ENCODE peak calls at places on chromosomes 3 and 15, in four cellular contexts. S is fibroblast of villous mesenchyme, M is HL-60, Y is fibroblast of the aortic adventitia. B is an unnamed sample.

GRCh38 chr3:14297784-14298236 is 104.6 kb upstream of the SLC6A6 start:
- DNase-seq in M (no peak), Y (no peak), S (no peak), B (no peak)

GRCh38 chr3:182792901-182793662 is at the start of gene ATP11B:
- DNase-seq in Y (peak), M (peak), S (peak), B (peak)

GRCh38 chr3:53749428-53749827 is 96.8 kb downstream of the CHDH start:
- DNase-seq in S (no peak), Y (no peak), M (no peak), B (no peak)

GRCh38 chr15:71691700-71692417 is 118.5 kb upstream of the NR2E3 start:
- DNase-seq in S (peak), M (no peak), Y (peak), B (peak)

GRCh38 chr15:70451861-70452653 is 311.3 kb downstream of the UACA start:
- DNase-seq in S (no peak), Y (no peak), M (no peak), B (no peak)

GRCh38 chr3:62718515-62719320 is 156.5 kb downstream of the CADPS start:
- DNase-seq in Y (no peak), S (no peak), M (no peak), B (no peak)

GRCh38 chr15:53549697-53550315 is 209.7 kb downstream of the WDR72 start:
- DNase-seq in M (no peak), Y (no peak), S (no peak), B (no peak)

GRCh38 chr15:83602021-83602420 is 51.9 kb upstream of the ADAMTSL3 start:
- DNase-seq in S (no peak), M (no peak), Y (no peak), B (no peak)

GRCh38 chr3:160005004-160005403 is 16.4 kb downstream of the IL12A start:
- DNase-seq in M (no peak), S (no peak), Y (no peak), B (no peak)

GRCh38 chr3:137869022-137869421 is 104.9 kb downstream of the SOX14 start:
- DNase-seq in S (no peak), Y (no peak), M (no peak), B (no peak)

GRCh38 chr3:153621988-153622387 is 460.0 kb downstream of the RAP2B start:
- DNase-seq in S (no peak), M (no peak), Y (no peak), B (no peak)

GRCh38 chr3:86995537-86995936 is 4.6 kb upstream of the VGLL3 start:
- DNase-seq in Y (peak), S (peak), M (no peak), B (peak)

GRCh38 chr3:45568848-45569247 is 25.7 kb upstream of the LIMD1 start:
- DNase-seq in M (no peak), Y (no peak), S (no peak), B (no peak)

GRCh38 chr3:1699361-1699920 is 399.2 kb upstream of the CNTN4 start:
- DNase-seq in Y (no peak), M (no peak), S (no peak), B (no peak)

GRCh38 chr15:67902579-67902979 is 62.7 kb upstream of the RNU6-1 start:
- DNase-seq in M (no peak), Y (no peak), S (no peak), B (no peak)

GRCh38 chr15:76234337-76234889 is 76.9 kb downstream of the ETFA start:
- DNase-seq in S (no peak), Y (no peak), M (no peak), B (no peak)

GRCh38 chr15:74835312-74835823 is 7.6 kb downstream of the ULK3 start:
- DNase-seq in M (peak), S (peak), Y (peak), B (peak)

GRCh38 chr15:81825136-81825535 is 220.7 kb downstream of the MEX3B start:
- DNase-seq in M (no peak), Y (no peak), S (no peak), B (no peak)

GRCh38 chr15:100901702-100902435 is 17.3 kb upstream of the LRRK1 start:
- DNase-seq in Y (peak), M (no peak), S (peak), B (peak)

GRCh38 chr15:52031542-52031941 is 12.5 kb downstream of the MAPK6 start:
- DNase-seq in S (peak), M (no peak), Y (no peak), B (peak)

GRCh38 chr3:122916084-122916483 is 111.5 kb downstream of the SEMA5B start:
- DNase-seq in Y (no peak), M (no peak), S (no peak), B (no peak)

GRCh38 chr15:90095521-90095959 is 6.7 kb downstream of the IDH2 start:
- DNase-seq in Y (no peak), M (no peak), S (no peak), B (no peak)

GRCh38 chr15:58213587-58214360 is 75.6 kb downstream of the AQP9 start:
- DNase-seq in M (no peak), Y (peak), S (peak), B (peak)

GRCh38 chr3:36932979-36933378 is 11.9 kb downstream of the TRANK1 start:
- DNase-seq in S (peak), Y (peak), M (no peak), B (peak)

GRCh38 chr3:176867681-176868663 is 329.3 kb downstream of the TBL1XR1 start:
- DNase-seq in Y (no peak), S (no peak), M (no peak), B (no peak)

GRCh38 chr3:182636646-182637045 is 156.7 kb upstream of the ATP11B start:
- DNase-seq in M (no peak), S (no peak), Y (no peak), B (peak)

GRCh38 chr3:114566162-114566755 is 272.4 kb downstream of the TIGIT start:
- DNase-seq in Y (no peak), M (no peak), S (no peak), B (no peak)

GRCh38 chr3:5663604-5664003 is 476.1 kb downstream of the EDEM1 start:
- DNase-seq in S (no peak), Y (no peak), M (no peak), B (no peak)

GRCh38 chr15:34473840-34474239 is 36.2 kb upstream of the GOLGA8A start:
- DNase-seq in S (no peak), M (no peak), Y (no peak), B (no peak)

GRCh38 chr3:54969652-54970051 is 41.8 kb upstream of the LRTM1 start:
- DNase-seq in S (no peak), Y (no peak), M (no peak), B (no peak)

GRCh38 chr3:194579091-194579606 is 54.1 kb downstream of the TMEM44 start:
- DNase-seq in S (peak), M (no peak), Y (peak), B (peak)

GRCh38 chr15:75360391-75360790 is 8.0 kb downstream of the MAN2C1 start:
- DNase-seq in M (no peak), S (no peak), Y (no peak), B (no peak)

GRCh38 chr15:96272427-96272826 is 58.1 kb upstream of the NR2F2 start:
- DNase-seq in M (no peak), S (no peak), Y (no peak), B (no peak)

GRCh38 chr3:61331937-61332590 is 80.8 kb upstream of the FHIT start:
- DNase-seq in M (no peak), Y (no peak), S (no peak), B (no peak)

GRCh38 chr3:13850161-13850945 is 29.5 kb downstream of the WNT7A start:
- DNase-seq in M (no peak), S (no peak), Y (peak), B (no peak)

GRCh38 chr15:41332788-41333527 is at the start of gene NUSAP1:
- DNase-seq in M (peak), S (peak), Y (no peak), B (no peak)

GRCh38 chr3:18385706-18386105 is 39.4 kb downstream of the SATB1 start:
- DNase-seq in Y (no peak), S (no peak), M (no peak), B (no peak)

GRCh38 chr15:68637755-68638405 is 59.1 kb downstream of the CORO2B start:
- DNase-seq in M (no peak), Y (peak), S (peak), B (peak)

GRCh38 chr3:171199473-171199829 is 172.9 kb upstream of the SLC2A2 start:
- DNase-seq in M (peak), S (no peak), Y (no peak), B (no peak)

GRCh38 chr3:53156368-53156834 is 4.6 kb upstream of the PRKCD start:
- DNase-seq in Y (no peak), S (peak), M (no peak), B (peak)

GRCh38 chr3:106208979-106209378 is 340.2 kb upstream of the CBLB start:
- DNase-seq in Y (peak), M (no peak), S (peak), B (peak)
- TF ChIP-seq CTCF in Y (peak), M (no peak), S (peak), B (peak)

GRCh38 chr3:59069838-59070237 is 20.0 kb upstream of the CFAP20DC start:
- DNase-seq in S (no peak), M (no peak), Y (no peak), B (no peak)
- H3K4me3 ChIP-seq in S (no peak), M (no peak), Y (no peak), B (no peak)

DNA sequence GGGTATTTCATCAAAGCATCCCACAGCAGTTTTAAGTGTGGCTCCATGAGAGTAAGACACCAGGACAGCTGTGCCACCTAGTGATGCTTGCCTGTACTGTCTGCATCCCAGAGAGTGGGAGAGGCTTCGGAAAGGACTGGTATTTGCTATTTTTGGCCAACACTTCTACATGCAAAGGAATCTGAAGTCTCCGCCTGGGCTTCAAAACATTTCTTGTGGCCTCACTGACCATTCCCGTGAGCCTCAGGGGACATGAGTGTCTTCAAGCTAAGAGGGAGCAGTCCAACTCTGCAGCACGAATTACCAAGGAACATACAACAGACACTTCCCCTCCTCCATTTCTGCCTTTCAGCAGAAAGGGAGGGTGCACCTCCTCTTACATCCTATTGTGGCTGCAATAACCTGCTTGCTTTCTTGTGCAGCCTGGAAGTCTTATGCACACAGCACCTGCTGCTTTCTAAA is 177.5 kb downstream of the RORA start:
- DNase-seq in Y (peak), S (peak), M (no peak), B (peak)
- TF ChIP-seq CTCF in Y (peak), S (peak), M (no peak), B (peak)

GRCh38 chr3:175307642-175308041 is 448.5 kb downstream of the NAALADL2 start:
- DNase-seq in Y (no peak), S (no peak), M (no peak), B (no peak)
- H3K4me3 ChIP-seq in Y (no peak), S (no peak), M (no peak), B (no peak)

GRCh38 chr3:119346076-119346496 is 51.9 kb downstream of the ARHGAP31 start:
- DNase-seq in M (no peak), S (peak), Y (no peak), B (no peak)
- TF ChIP-seq CTCF in M (no peak), S (no peak), Y (no peak), B (no peak)

DNA sequence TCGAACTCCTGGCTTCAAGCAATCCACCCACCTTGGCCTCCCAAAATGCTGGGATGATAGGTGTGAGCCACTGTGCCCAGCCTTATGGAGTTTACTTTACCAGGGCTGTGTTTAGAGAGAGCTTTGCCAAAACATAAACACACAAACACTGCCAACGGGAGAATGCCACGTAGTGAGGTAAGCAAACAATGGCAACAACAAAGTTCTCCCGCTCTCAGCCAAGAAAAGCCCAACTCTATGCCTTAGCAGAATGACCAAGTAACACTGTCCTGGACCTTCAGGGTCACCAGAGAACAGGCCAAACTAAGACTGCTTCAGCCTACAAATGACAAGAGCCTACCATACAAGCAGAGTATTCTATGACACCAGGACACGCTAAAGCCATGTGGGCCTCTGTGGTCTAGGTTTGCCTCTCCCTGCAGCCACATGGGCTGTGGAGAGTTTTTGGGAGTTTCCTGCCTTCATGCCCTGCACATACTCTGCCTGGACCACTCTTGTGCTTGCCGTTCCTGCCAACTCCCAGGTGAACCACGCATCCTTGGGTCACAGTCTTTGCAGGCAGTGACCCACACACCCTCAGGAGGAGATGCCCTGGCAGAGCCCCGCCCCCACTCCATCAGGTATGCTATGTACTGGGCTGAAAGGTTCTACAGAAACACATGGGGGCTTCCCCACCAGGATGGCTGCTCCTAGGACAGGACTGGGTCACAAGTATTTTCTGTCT is 21.6 kb upstream of the CNBP start:
- DNase-seq in Y (no peak), S (no peak), M (no peak), B (no peak)
- H3K4me3 ChIP-seq in Y (no peak), S (no peak), M (no peak), B (no peak)

GRCh38 chr15:33453761-33454160 is 143.0 kb downstream of the RYR3 start:
- DNase-seq in Y (no peak), S (no peak), M (no peak), B (no peak)

GRCh38 chr15:33448151-33448550 is 137.4 kb downstream of the RYR3 start:
- DNase-seq in M (no peak), S (no peak), Y (no peak), B (no peak)

GRCh38 chr15:33454346-33454745 is 143.6 kb downstream of the RYR3 start:
- DNase-seq in Y (no peak), S (no peak), M (no peak), B (no peak)

GRCh38 chr15:33451385-33451784 is 140.6 kb downstream of the RYR3 start:
- DNase-seq in M (no peak), S (no peak), Y (no peak), B (no peak)

DNA sequence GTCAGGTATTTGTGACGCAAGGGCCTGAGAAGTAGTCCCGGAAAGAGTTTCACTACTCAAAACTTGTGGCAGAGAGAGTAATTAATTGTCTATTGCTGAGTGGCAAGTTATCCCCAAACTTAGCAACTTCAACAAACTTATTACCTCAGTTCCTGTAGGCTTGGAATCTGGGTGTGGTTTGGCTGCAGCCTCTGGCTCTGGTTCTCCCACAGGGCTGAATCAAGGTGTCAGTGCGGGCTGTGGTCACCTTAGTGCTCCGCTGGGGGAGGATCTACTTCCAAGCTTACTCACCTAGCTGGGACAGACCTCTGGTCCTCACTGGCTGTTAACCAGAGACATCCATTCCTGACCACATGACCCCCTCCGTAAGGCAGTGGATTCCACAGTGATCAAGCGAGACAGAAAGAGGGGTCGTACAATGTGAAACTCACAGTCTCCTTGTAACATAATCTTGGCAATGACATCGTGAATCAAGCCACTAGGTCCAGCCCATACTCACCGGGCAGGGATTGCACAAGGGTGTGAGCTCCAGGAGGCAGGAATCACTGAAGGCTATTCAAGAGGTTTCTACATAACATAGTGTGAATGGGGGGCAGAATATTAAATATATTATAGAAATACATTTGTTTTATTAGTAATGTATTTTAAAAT is 138.3 kb downstream of the RYR3 start:
- DNase-seq in M (no peak), Y (no peak), S (no peak), B (no peak)
- TF ChIP-seq CTCF in M (no peak), Y (no peak), S (no peak), B (no peak)